ENCODE peak calls at places on chromosomes 1 and 21, in ten cellular contexts. One of them, this sample, is unnamed.

GRCh38 chr1:30229557-30229956 is 493.8 kb downstream of the MATN1 start:
- DNase-seq in upper lobe of left lung: no peak
- DNase-seq in mesendoderm: no peak
- DNase-seq in aorta: no peak
- DNase-seq in Peyer's patch: no peak
- DNase-seq in spleen: no peak
- DNase-seq in PC-9: no peak
- DNase-seq in GM23338: no peak
- DNase-seq in fibroblast of lung: no peak
- DNase-seq in adrenal gland: no peak
- DNase-seq in this sample: no peak

GRCh38 chr1:65247419-65248359 is 61.7 kb upstream of the DNAJC6 start:
- DNase-seq in upper lobe of left lung: no peak
- DNase-seq in mesendoderm: no peak
- DNase-seq in aorta: no peak
- DNase-seq in Peyer's patch: no peak
- DNase-seq in spleen: no peak
- DNase-seq in PC-9: peak; percentile 97
- DNase-seq in GM23338: no peak
- DNase-seq in fibroblast of lung: peak; percentile 56
- DNase-seq in adrenal gland: no peak
- DNase-seq in this sample: peak; percentile 20

GRCh38 chr1:183039985-183040447 is 16.8 kb downstream of the LAMC1 start:
- DNase-seq in upper lobe of left lung: no peak
- DNase-seq in mesendoderm: no peak
- DNase-seq in aorta: no peak
- DNase-seq in Peyer's patch: no peak
- DNase-seq in spleen: no peak
- DNase-seq in PC-9: no peak
- DNase-seq in GM23338: no peak
- DNase-seq in fibroblast of lung: peak; percentile 96
- DNase-seq in adrenal gland: no peak
- DNase-seq in this sample: no peak

GRCh38 chr1:64864018-64864945 is 102.1 kb downstream of the JAK1 start:
- DNase-seq in upper lobe of left lung: peak; percentile 83
- DNase-seq in mesendoderm: peak; percentile 22
- DNase-seq in aorta: no peak
- DNase-seq in Peyer's patch: no peak
- DNase-seq in spleen: peak; percentile 96
- DNase-seq in PC-9: peak; percentile 84
- DNase-seq in GM23338: no peak
- DNase-seq in fibroblast of lung: no peak
- DNase-seq in adrenal gland: peak; percentile 82
- DNase-seq in this sample: peak; percentile 35

GRCh38 chr1:200306954-200307754 is 102.7 kb downstream of the ZNF281 start:
- DNase-seq in upper lobe of left lung: no peak
- DNase-seq in mesendoderm: peak; percentile 42
- DNase-seq in aorta: no peak
- DNase-seq in Peyer's patch: no peak
- DNase-seq in spleen: no peak
- DNase-seq in PC-9: no peak
- DNase-seq in GM23338: peak; percentile 60
- DNase-seq in fibroblast of lung: no peak
- DNase-seq in adrenal gland: no peak
- DNase-seq in this sample: no peak

GRCh38 chr1:197156692-197157091 is 10.2 kb upstream of the ASPM start:
- DNase-seq in upper lobe of left lung: no peak
- DNase-seq in mesendoderm: peak; percentile 18
- DNase-seq in aorta: no peak
- DNase-seq in Peyer's patch: no peak
- DNase-seq in spleen: no peak
- DNase-seq in PC-9: no peak
- DNase-seq in GM23338: peak; percentile 8
- DNase-seq in fibroblast of lung: no peak
- DNase-seq in adrenal gland: no peak
- DNase-seq in this sample: no peak

GRCh38 chr1:94801919-94802546 is 18.1 kb upstream of the SLC44A3 start:
- DNase-seq in upper lobe of left lung: no peak
- DNase-seq in mesendoderm: peak; percentile 87
- DNase-seq in aorta: peak; percentile 76
- DNase-seq in Peyer's patch: peak; percentile 58
- DNase-seq in spleen: peak; percentile 82
- DNase-seq in PC-9: peak; percentile 93
- DNase-seq in GM23338: peak; percentile 67
- DNase-seq in fibroblast of lung: peak; percentile 85
- DNase-seq in adrenal gland: peak; percentile 70
- DNase-seq in this sample: peak; percentile 28

GRCh38 chr1:111139234-111139955 is 498 bp downstream of the DRAM2 start:
- DNase-seq in upper lobe of left lung: peak; percentile 51
- DNase-seq in mesendoderm: peak; percentile 89
- DNase-seq in aorta: no peak
- DNase-seq in Peyer's patch: no peak
- DNase-seq in spleen: no peak
- DNase-seq in PC-9: peak; percentile 61
- DNase-seq in GM23338: peak; percentile 84
- DNase-seq in fibroblast of lung: peak; percentile 68
- DNase-seq in adrenal gland: peak; percentile 72
- DNase-seq in this sample: peak; percentile 40

GRCh38 chr1:228222548-228222947 is 14.7 kb downstream of the OBSCN start:
- DNase-seq in upper lobe of left lung: no peak
- DNase-seq in mesendoderm: no peak
- DNase-seq in aorta: no peak
- DNase-seq in Peyer's patch: no peak
- DNase-seq in spleen: no peak
- DNase-seq in PC-9: no peak
- DNase-seq in GM23338: no peak
- DNase-seq in fibroblast of lung: no peak
- DNase-seq in adrenal gland: no peak
- DNase-seq in this sample: no peak

GRCh38 chr1:225909477-225909876 is 14.6 kb downstream of the PYCR2 start:
- DNase-seq in upper lobe of left lung: no peak
- DNase-seq in mesendoderm: no peak
- DNase-seq in aorta: peak; percentile 12
- DNase-seq in Peyer's patch: no peak
- DNase-seq in spleen: peak; percentile 17
- DNase-seq in PC-9: no peak
- DNase-seq in GM23338: no peak
- DNase-seq in fibroblast of lung: no peak
- DNase-seq in adrenal gland: no peak
- DNase-seq in this sample: no peak

GRCh38 chr1:225914391-225914790 is 9.7 kb downstream of the PYCR2 start:
- DNase-seq in upper lobe of left lung: no peak
- DNase-seq in mesendoderm: no peak
- DNase-seq in aorta: peak; percentile 53
- DNase-seq in Peyer's patch: no peak
- DNase-seq in spleen: no peak
- DNase-seq in PC-9: no peak
- DNase-seq in GM23338: no peak
- DNase-seq in fibroblast of lung: no peak
- DNase-seq in adrenal gland: no peak
- DNase-seq in this sample: no peak

GRCh38 chr1:225908773-225909172 is 15.3 kb downstream of the PYCR2 start:
- DNase-seq in upper lobe of left lung: no peak
- DNase-seq in mesendoderm: peak; percentile 78
- DNase-seq in aorta: no peak
- DNase-seq in Peyer's patch: no peak
- DNase-seq in spleen: no peak
- DNase-seq in PC-9: no peak
- DNase-seq in GM23338: no peak
- DNase-seq in fibroblast of lung: no peak
- DNase-seq in adrenal gland: no peak
- DNase-seq in this sample: no peak

GRCh38 chr1:225908013-225908640 is 15.9 kb downstream of the PYCR2 start:
- DNase-seq in upper lobe of left lung: no peak
- DNase-seq in mesendoderm: no peak
- DNase-seq in aorta: no peak
- DNase-seq in Peyer's patch: no peak
- DNase-seq in spleen: peak; percentile 38
- DNase-seq in PC-9: no peak
- DNase-seq in GM23338: no peak
- DNase-seq in fibroblast of lung: no peak
- DNase-seq in adrenal gland: no peak
- DNase-seq in this sample: no peak

DNA sequence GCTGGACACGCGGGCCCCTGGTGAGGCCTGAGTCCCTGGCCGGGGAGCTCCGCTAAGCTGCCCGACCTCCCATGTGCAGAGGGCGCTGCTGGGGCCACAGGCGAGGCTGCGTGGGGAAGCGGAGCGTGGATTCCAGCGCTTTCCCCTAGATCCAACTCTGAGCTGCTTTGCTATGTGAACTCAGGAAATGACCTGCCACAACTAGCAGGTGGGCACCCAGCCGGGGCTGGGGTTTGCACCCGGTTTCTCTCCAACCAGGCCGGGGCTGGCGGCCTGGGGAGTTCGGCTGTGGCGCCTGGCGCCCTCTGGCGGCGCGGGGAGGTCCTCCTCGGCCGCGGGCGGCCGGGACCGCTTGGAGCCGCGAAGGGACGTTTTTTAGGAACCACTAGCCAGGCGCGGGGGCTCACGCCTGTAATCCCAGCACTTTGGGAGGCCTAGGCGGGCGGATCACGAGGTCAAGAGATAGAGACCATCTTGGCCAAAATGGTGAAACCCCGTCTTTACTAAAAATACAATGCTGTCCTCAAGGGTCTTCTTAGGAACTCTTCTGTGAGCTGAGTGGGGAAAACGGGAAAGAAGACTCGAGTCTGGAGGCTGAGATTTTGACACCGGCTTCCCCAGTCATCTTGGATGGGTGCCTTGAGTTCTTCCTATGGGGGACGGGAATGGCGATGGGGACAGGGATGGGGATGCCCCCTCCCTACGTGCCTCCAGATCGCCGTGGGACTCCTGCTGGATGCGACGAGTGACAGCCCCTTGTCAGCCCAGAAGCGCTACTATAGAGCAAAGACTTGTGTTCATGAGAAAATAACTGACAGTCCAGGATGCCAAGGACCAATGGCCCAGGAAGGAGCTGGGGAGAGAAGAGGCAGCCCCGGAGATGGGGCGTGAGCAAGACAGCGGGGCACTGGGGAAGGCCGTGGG is 12.6 kb downstream of the PYCR2 start:
- DNase-seq in upper lobe of left lung: peak; percentile 61
- DNase-seq in mesendoderm: peak; percentile 70
- DNase-seq in aorta: peak; percentile 92
- DNase-seq in Peyer's patch: peak; percentile 84
- DNase-seq in spleen: peak; percentile 92
- DNase-seq in PC-9: no peak
- DNase-seq in GM23338: peak; percentile 88
- DNase-seq in fibroblast of lung: peak; percentile 20
- DNase-seq in adrenal gland: peak; percentile 78
- DNase-seq in this sample: peak; percentile 54
- H3K4me3 ChIP-seq in upper lobe of left lung: no peak overlapping the region
- H3K4me3 ChIP-seq in mesendoderm: no peak overlapping the region
- H3K4me3 ChIP-seq in aorta: no peak overlapping the region
- H3K4me3 ChIP-seq in Peyer's patch: peak overlapping the region; percentile 9
- H3K4me3 ChIP-seq in spleen: no peak overlapping the region
- H3K4me3 ChIP-seq in PC-9: no peak overlapping the region
- H3K4me3 ChIP-seq in GM23338: no peak overlapping the region
- H3K4me3 ChIP-seq in fibroblast of lung: no peak overlapping the region
- H3K4me3 ChIP-seq in adrenal gland: no peak overlapping the region
- H3K4me3 ChIP-seq in this sample: no peak overlapping the region

DNA sequence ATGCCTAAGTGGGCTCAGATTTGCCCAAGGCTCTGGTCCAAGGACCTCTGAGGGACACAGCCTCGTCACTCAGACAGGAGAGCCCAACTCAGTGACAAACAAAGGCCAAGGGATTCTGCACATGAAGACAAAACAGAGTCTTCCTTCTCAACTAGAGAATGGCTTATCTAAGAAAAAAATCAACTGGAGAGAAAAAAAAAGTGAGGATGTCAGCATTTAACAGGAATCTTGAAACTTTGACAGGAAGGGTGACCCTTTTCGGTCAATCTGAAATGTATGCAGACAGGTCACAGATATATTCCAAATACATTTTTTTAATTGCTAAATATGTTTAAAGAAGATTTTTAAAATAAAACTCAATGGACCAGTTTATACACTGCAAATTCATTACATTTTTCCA is 154.5 kb downstream of the ETS2 start:
- DNase-seq in upper lobe of left lung: no peak
- DNase-seq in mesendoderm: no peak
- DNase-seq in aorta: no peak
- DNase-seq in Peyer's patch: no peak
- DNase-seq in spleen: no peak
- DNase-seq in PC-9: no peak
- DNase-seq in GM23338: no peak
- DNase-seq in fibroblast of lung: no peak
- DNase-seq in adrenal gland: no peak
- DNase-seq in this sample: no peak
- H3K36me3 ChIP-seq in upper lobe of left lung: no peaks in the 10 kb centered on the region
- H3K36me3 ChIP-seq in mesendoderm: no peaks in the 10 kb centered on the region
- H3K36me3 ChIP-seq in aorta: no peaks in the 10 kb centered on the region
- H3K36me3 ChIP-seq in Peyer's patch: no peaks in the 10 kb centered on the region
- H3K36me3 ChIP-seq in spleen: no peaks in the 10 kb centered on the region
- H3K36me3 ChIP-seq in PC-9: no peaks in the 10 kb centered on the region
- H3K36me3 ChIP-seq in GM23338: no peaks in the 10 kb centered on the region
- H3K36me3 ChIP-seq in fibroblast of lung: no peaks in the 10 kb centered on the region
- H3K36me3 ChIP-seq in adrenal gland: no peaks in the 10 kb centered on the region
- H3K36me3 ChIP-seq in this sample: no peaks in the 10 kb centered on the region

DNA sequence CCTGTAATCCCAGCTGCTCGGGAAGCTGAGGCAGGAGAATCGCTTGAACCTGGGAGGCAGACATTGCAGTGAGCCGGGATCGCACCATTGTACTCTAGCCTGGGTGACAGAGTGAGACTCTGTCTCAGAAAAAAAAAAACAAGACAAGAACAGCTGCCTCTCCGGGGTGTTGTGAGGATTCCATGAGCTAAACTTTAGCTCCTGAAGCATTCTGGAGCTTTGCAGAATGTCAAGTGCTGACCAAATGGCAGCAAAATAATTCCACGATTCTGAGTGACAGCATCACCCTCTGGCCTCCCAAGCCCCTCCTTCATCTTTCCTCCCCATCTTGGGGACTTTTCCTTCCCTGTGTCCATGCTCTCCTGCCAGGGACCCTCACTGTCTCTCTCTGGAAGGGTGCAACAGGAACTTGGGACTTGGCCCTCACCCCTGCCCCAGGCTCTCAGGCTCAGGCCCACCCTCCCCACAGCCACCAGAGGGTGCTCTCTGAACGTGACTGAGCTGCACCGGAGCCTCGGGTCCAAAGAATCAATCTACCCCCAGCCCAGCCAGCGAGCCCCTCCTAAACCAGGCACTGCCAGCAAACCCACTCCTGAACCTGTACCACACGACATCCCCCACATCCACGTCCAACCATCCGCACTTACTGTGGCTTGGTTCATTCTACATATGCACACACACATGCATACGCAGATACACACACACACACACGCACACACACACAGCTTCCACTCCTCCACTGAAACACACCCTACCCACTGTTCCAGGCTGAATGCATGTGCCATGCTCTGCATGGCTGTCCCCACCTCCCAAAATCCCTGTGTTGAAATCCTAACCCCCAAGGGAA is 45.7 kb downstream of the ACOT7 start:
- DNase-seq in upper lobe of left lung: no peak
- DNase-seq in mesendoderm: peak; percentile 58
- DNase-seq in aorta: no peak
- DNase-seq in Peyer's patch: peak; percentile 79
- DNase-seq in spleen: peak; percentile 87
- DNase-seq in PC-9: no peak
- DNase-seq in GM23338: peak; percentile 66
- DNase-seq in fibroblast of lung: peak; percentile 41
- DNase-seq in adrenal gland: peak; percentile 69
- DNase-seq in this sample: peak; percentile 20
- H3K4me3 ChIP-seq in upper lobe of left lung: no peak overlapping the region
- H3K4me3 ChIP-seq in mesendoderm: no peak overlapping the region
- H3K4me3 ChIP-seq in aorta: no peak overlapping the region
- H3K4me3 ChIP-seq in Peyer's patch: no peak overlapping the region
- H3K4me3 ChIP-seq in spleen: no peak overlapping the region
- H3K4me3 ChIP-seq in PC-9: no peak overlapping the region
- H3K4me3 ChIP-seq in GM23338: no peak overlapping the region
- H3K4me3 ChIP-seq in fibroblast of lung: no peak overlapping the region
- H3K4me3 ChIP-seq in adrenal gland: no peak overlapping the region
- H3K4me3 ChIP-seq in this sample: no peak overlapping the region

GRCh38 chr21:44956356-44957046 is 16.7 kb downstream of the SLX9 start:
- DNase-seq in upper lobe of left lung: no peak
- DNase-seq in mesendoderm: no peak
- DNase-seq in aorta: peak; percentile 55
- DNase-seq in Peyer's patch: no peak
- DNase-seq in spleen: peak; percentile 71
- DNase-seq in PC-9: no peak
- DNase-seq in GM23338: no peak
- DNase-seq in fibroblast of lung: no peak
- DNase-seq in adrenal gland: no peak
- DNase-seq in this sample: no peak
- H3K36me3 ChIP-seq in upper lobe of left lung: peaks cover 25% of the 10 kb centered on the region
- H3K36me3 ChIP-seq in mesendoderm: peaks cover 11% of the 10 kb centered on the region
- H3K36me3 ChIP-seq in aorta: no peaks in the 10 kb centered on the region
- H3K36me3 ChIP-seq in Peyer's patch: no peaks in the 10 kb centered on the region
- H3K36me3 ChIP-seq in spleen: peaks cover 29% of the 10 kb centered on the region
- H3K36me3 ChIP-seq in PC-9: no peaks in the 10 kb centered on the region
- H3K36me3 ChIP-seq in GM23338: no peaks in the 10 kb centered on the region
- H3K36me3 ChIP-seq in fibroblast of lung: peaks cover 6% of the 10 kb centered on the region
- H3K36me3 ChIP-seq in adrenal gland: no peaks in the 10 kb centered on the region
- H3K36me3 ChIP-seq in this sample: no peaks in the 10 kb centered on the region